ENCODE peak calls at places on chromosome 12, in nine cellular contexts. S is HEK293T; Z is T-helper 1 cell; B is left ventricle myocardium inferior; A is occipital lobe; W is NCI-H146; D is activated naive CD8-positive, alpha-beta T cell treated with anti-CD3 and anti-CD28 coated beads, Interleukin-2, amount 50 U/mL, for 24 hours; M is activated T-helper 1 cell treated with Interleukin-2 at 50 U/mL for 16 hours; O is epithelial cell of esophagus. P is an unnamed sample.

GRCh38 chr12:32261638-32262037 is 137.7 kb upstream of the FGD4 start:
- DNase-seq in S (no peak), Z (no peak), B (no peak), A (no peak), W (peak), D (no peak), M (no peak), O (no peak), P (peak)

GRCh38 chr12:50751921-50752721 is 11.8 kb upstream of the ATF1 start:
- DNase-seq in S (no peak), Z (no peak), B (no peak), A (no peak), W (no peak), D (no peak), M (no peak), O (peak), P (no peak)

GRCh38 chr12:38515912-38516311 is 199.3 kb downstream of the ALG10B start:
- DNase-seq in S (no peak), Z (no peak), B (no peak), A (no peak), W (no peak), D (no peak), M (no peak), O (no peak), P (no peak)

GRCh38 chr12:4825139-4825858 is 84.4 kb upstream of the KCNA1 start:
- DNase-seq in S (no peak), Z (no peak), B (no peak), A (no peak), W (no peak), D (no peak), M (no peak), O (no peak), P (no peak)

GRCh38 chr12:16352481-16352880 is 5.0 kb downstream of the MGST1 start:
- DNase-seq in S (no peak), Z (no peak), B (no peak), A (no peak), W (no peak), D (no peak), M (no peak), O (peak), P (no peak)

GRCh38 chr12:70994217-70994788 is 73.8 kb upstream of the PTPRR start:
- DNase-seq in S (no peak), Z (no peak), B (no peak), A (no peak), W (no peak), D (no peak), M (no peak), O (peak), P (no peak)

GRCh38 chr12:22866406-22866805 is 241.4 kb downstream of the ETNK1 start:
- DNase-seq in S (no peak), Z (no peak), B (no peak), A (no peak), W (no peak), D (no peak), M (no peak), O (no peak), P (no peak)

GRCh38 chr12:62640910-62641448 is 174.4 kb downstream of the MON2 start:
- DNase-seq in S (no peak), Z (no peak), B (no peak), A (no peak), W (no peak), D (peak), M (no peak), O (no peak), P (no peak)

GRCh38 chr12:4269279-4269991 is 4.1 kb upstream of the CCND2 start:
- DNase-seq in S (peak), Z (peak), B (peak), A (peak), W (peak), D (peak), M (peak), O (peak), P (peak)

GRCh38 chr12:32568241-32568640 is 110.9 kb upstream of the DNM1L start:
- DNase-seq in S (no peak), Z (no peak), B (no peak), A (no peak), W (peak), D (no peak), M (no peak), O (peak), P (no peak)

GRCh38 chr12:49049566-49050224 is 10.9 kb downstream of the KMT2D start:
- DNase-seq in S (no peak), Z (no peak), B (no peak), A (no peak), W (no peak), D (no peak), M (no peak), O (peak), P (no peak)

GRCh38 chr12:125610971-125611370 is 545.7 kb downstream of the AACS start:
- DNase-seq in S (no peak), Z (no peak), B (no peak), A (no peak), W (no peak), D (no peak), M (no peak), O (no peak), P (no peak)

GRCh38 chr12:93638954-93639353 is 38.2 kb upstream of the CRADD start:
- DNase-seq in S (no peak), Z (no peak), B (no peak), A (no peak), W (no peak), D (no peak), M (no peak), O (no peak), P (no peak)

GRCh38 chr12:127145929-127146789 is 1120.8 kb upstream of the TMEM132C start:
- DNase-seq in S (no peak), Z (peak), B (peak), A (peak), W (peak), D (peak), M (peak), O (peak), P (no peak)

GRCh38 chr12:68445836-68446235 is 113.7 kb upstream of the MDM1 start:
- DNase-seq in S (no peak), Z (no peak), B (no peak), A (no peak), W (no peak), D (no peak), M (no peak), O (no peak), P (no peak)

GRCh38 chr12:88172844-88173407 is 30.8 kb downstream of the TMTC3 start:
- DNase-seq in S (no peak), Z (no peak), B (no peak), A (no peak), W (no peak), D (no peak), M (no peak), O (peak), P (no peak)

GRCh38 chr12:122437656-122438121 is 15.2 kb upstream of the CLIP1 start:
- DNase-seq in S (no peak), Z (no peak), B (peak), A (peak), W (peak), D (no peak), M (no peak), O (peak), P (no peak)

GRCh38 chr12:121894633-121895032 is 6.0 kb downstream of the PSMD9 start:
- DNase-seq in S (no peak), Z (no peak), B (no peak), A (no peak), W (peak), D (no peak), M (no peak), O (peak), P (peak)

GRCh38 chr12:78636253-78636855 is 228.2 kb upstream of the SYT1 start:
- DNase-seq in S (no peak), Z (no peak), B (no peak), A (no peak), W (peak), D (no peak), M (no peak), O (peak), P (no peak)

GRCh38 chr12:114700392-114701103 is 16.6 kb upstream of the TBX3 start:
- DNase-seq in S (no peak), Z (no peak), B (no peak), A (no peak), W (no peak), D (no peak), M (no peak), O (no peak), P (no peak)

GRCh38 chr12:54984602-54985376 is at the start of gene TESPA1:
- DNase-seq in S (no peak), Z (peak), B (peak), A (no peak), W (no peak), D (peak), M (peak), O (no peak), P (peak)

GRCh38 chr12:85803231-85803630 is 33.0 kb downstream of the RASSF9 start:
- DNase-seq in S (no peak), Z (no peak), B (no peak), A (no peak), W (no peak), D (no peak), M (no peak), O (no peak), P (no peak)

GRCh38 chr12:80419660-80420059 is 24.4 kb upstream of the PTPRQ start:
- DNase-seq in S (no peak), Z (no peak), B (no peak), A (no peak), W (no peak), D (no peak), M (no peak), O (no peak), P (no peak)

GRCh38 chr12:120368789-120369475 is at the start of gene MSI1:
- DNase-seq in S (peak), Z (no peak), B (no peak), A (no peak), W (peak), D (no peak), M (no peak), O (no peak), P (no peak)

GRCh38 chr12:111359231-111359913 is 9.5 kb downstream of the PHETA1 start:
- DNase-seq in S (no peak), Z (no peak), B (no peak), A (no peak), W (no peak), D (peak), M (no peak), O (no peak), P (no peak)

GRCh38 chr12:57224973-57225679 is 4.4 kb upstream of the SHMT2 start:
- DNase-seq in S (no peak), Z (peak), B (peak), A (no peak), W (peak), D (peak), M (no peak), O (peak), P (peak)

GRCh38 chr12:93777249-93777648 is 100.1 kb downstream of the CRADD start:
- DNase-seq in S (no peak), Z (no peak), B (no peak), A (no peak), W (no peak), D (no peak), M (no peak), O (no peak), P (no peak)

GRCh38 chr12:98022961-98023360 is 492.4 kb upstream of the TMPO start:
- DNase-seq in S (no peak), Z (no peak), B (no peak), A (no peak), W (no peak), D (no peak), M (no peak), O (peak), P (no peak)